ENCODE peak calls at places on chromosomes 1 and 21, in nine cellular contexts. R is lung; Y is brain microvascular endothelial cell; I is aorta; A is effector memory CD4-positive, alpha-beta T cell; V is epithelial cell of prostate; Q is cardiac muscle cell; O is CD8-positive, alpha-beta memory T cell; G is OCI-LY7. Z is an unnamed sample.

GRCh38 chr1:226632922-226633351 is 84.4 kb downstream of the STUM start:
- DNase-seq in Y (no peak), I (peak), G (peak), O (no peak), V (no peak), A (no peak), R (no peak), Q (no peak), Z (peak)

GRCh38 chr1:169109561-169110134 is 3.2 kb downstream of the ATP1B1 start:
- DNase-seq in R (peak), G (peak), Y (peak), O (no peak), Q (peak), I (no peak), V (no peak), A (no peak), Z (peak)

GRCh38 chr21:29647353-29647781 is 292.4 kb downstream of the GRIK1 start:
- DNase-seq in G (no peak), V (no peak), Q (peak), I (no peak), R (no peak), A (no peak), Y (peak), O (no peak), Z (no peak)

GRCh38 chr1:41790351-41790750 is 128.4 kb downstream of the HIVEP3 start:
- DNase-seq in G (no peak), Y (no peak), O (no peak), R (no peak), Q (no peak), A (no peak), I (no peak), V (no peak), Z (no peak)

GRCh38 chr1:145918144-145918991 is at the start of gene PEX11B:
- DNase-seq in I (peak), Q (peak), O (peak), R (peak), A (peak), V (peak), G (peak), Y (peak), Z (peak)

GRCh38 chr1:234720709-234721436 is 110.9 kb upstream of the IRF2BP2 start:
- DNase-seq in V (no peak), R (no peak), G (no peak), Q (no peak), Y (no peak), I (no peak), A (no peak), O (no peak), Z (peak)

GRCh38 chr1:56728964-56729363 is 83.8 kb downstream of the PRKAA2 start:
- DNase-seq in Y (no peak), O (no peak), V (no peak), R (no peak), I (no peak), A (no peak), Q (no peak), G (no peak), Z (no peak)

GRCh38 chr1:10960954-10961833 is 51.3 kb upstream of the TARDBP start:
- DNase-seq in O (peak), I (peak), Q (peak), R (peak), A (peak), V (no peak), Y (peak), G (peak), Z (peak)

GRCh38 chr1:174433451-174433850 is 14.3 kb upstream of the GPR52 start:
- DNase-seq in Q (peak), I (no peak), Y (peak), R (no peak), A (no peak), V (peak), G (no peak), O (no peak), Z (no peak)

GRCh38 chr1:234825498-234826176 is 215.7 kb upstream of the IRF2BP2 start:
- DNase-seq in R (no peak), O (no peak), G (no peak), V (no peak), Y (no peak), I (no peak), Q (no peak), A (no peak), Z (no peak)

GRCh38 chr1:53592521-53592982 is 133.4 kb downstream of the DMRTB1 start:
- DNase-seq in Y (peak), O (no peak), Q (peak), G (peak), I (peak), A (no peak), V (peak), R (peak), Z (no peak)

GRCh38 chr21:35394634-35395369 is 345.7 kb upstream of the RUNX1 start:
- DNase-seq in R (no peak), I (no peak), G (no peak), Q (no peak), V (no peak), O (no peak), Y (no peak), A (no peak), Z (no peak)

GRCh38 chr1:67726224-67726623 is 41.2 kb downstream of the GADD45A start:
- DNase-seq in I (no peak), A (no peak), Q (no peak), G (no peak), Y (peak), R (no peak), V (no peak), O (no peak), Z (no peak)

GRCh38 chr1:8202182-8202905 is 115.6 kb upstream of the SLC45A1 start:
- DNase-seq in G (no peak), A (no peak), V (peak), Y (peak), R (no peak), Q (peak), I (peak), O (no peak), Z (peak)

GRCh38 chr1:182413486-182413885 is 13.0 kb upstream of the TEDDM1 start:
- DNase-seq in I (no peak), A (no peak), Q (no peak), O (no peak), V (no peak), R (no peak), Y (no peak), G (no peak), Z (no peak)

GRCh38 chr1:153553691-153554608 is 4.9 kb upstream of the S100A3 start:
- DNase-seq in V (no peak), I (no peak), R (no peak), G (no peak), Q (no peak), O (no peak), A (no peak), Y (no peak), Z (no peak)

GRCh38 chr21:41703857-41704501 is 62.9 kb downstream of the RIPK4 start:
- DNase-seq in A (no peak), V (peak), Y (no peak), R (no peak), I (no peak), G (no peak), Q (no peak), O (no peak), Z (no peak)

GRCh38 chr1:246788895-246789338 is 64.7 kb downstream of the SCCPDH start:
- DNase-seq in O (no peak), R (no peak), Q (peak), Y (no peak), G (no peak), A (no peak), I (no peak), V (no peak), Z (no peak)

GRCh38 chr1:113226118-113226517 is 153.1 kb downstream of the LRIG2 start:
- DNase-seq in Q (peak), O (no peak), A (no peak), V (no peak), R (no peak), G (no peak), I (no peak), Y (no peak), Z (no peak)

GRCh38 chr1:24386241-24386640 is 27.3 kb downstream of the STPG1 start:
- DNase-seq in Y (no peak), G (no peak), A (no peak), O (no peak), I (no peak), V (no peak), Q (peak), R (peak), Z (no peak)

GRCh38 chr1:19113362-19114092 is 96.5 kb downstream of the UBR4 start:
- DNase-seq in O (peak), V (no peak), R (no peak), I (no peak), Y (peak), Q (peak), G (peak), A (no peak), Z (no peak)

GRCh38 chr21:35565204-35565611 is 495.1 kb downstream of the SETD4 start:
- DNase-seq in R (peak), G (no peak), O (no peak), V (peak), I (peak), Q (peak), Y (peak), A (no peak), Z (no peak)

GRCh38 chr1:218945050-218945449 is 228.6 kb upstream of the LYPLAL1 start:
- DNase-seq in G (no peak), I (no peak), O (no peak), V (peak), R (no peak), A (no peak), Y (peak), Q (peak), Z (no peak)

GRCh38 chr1:106608836-106609235 is 447.6 kb upstream of the PRMT6 start:
- DNase-seq in A (no peak), R (no peak), V (no peak), G (no peak), Q (no peak), Y (no peak), O (no peak), I (no peak), Z (no peak)

GRCh38 chr21:16579538-16579937 is 849.8 kb downstream of the USP25 start:
- DNase-seq in R (no peak), Q (peak), V (no peak), O (no peak), I (no peak), G (no peak), Y (no peak), A (no peak), Z (no peak)

GRCh38 chr1:34378968-34379729 is 202.4 kb downstream of the C1orf94 start:
- DNase-seq in O (no peak), A (no peak), G (no peak), Y (no peak), Q (peak), R (no peak), V (no peak), I (no peak), Z (peak)

GRCh38 chr1:22550021-22550420 is 13.3 kb upstream of the EPHA8 start:
- DNase-seq in V (no peak), O (no peak), Y (no peak), R (no peak), G (no peak), Q (no peak), A (no peak), I (no peak), Z (no peak)

GRCh38 chr1:232059726-232060360 is 433.3 kb downstream of the DISC1 start:
- DNase-seq in V (no peak), A (no peak), G (no peak), Y (no peak), O (no peak), Q (no peak), I (no peak), R (no peak), Z (no peak)

GRCh38 chr1:35855016-35855700 is 27.9 kb upstream of the AGO1 start:
- DNase-seq in G (peak), Q (no peak), O (no peak), R (no peak), V (no peak), Y (no peak), I (no peak), A (no peak), Z (no peak)

GRCh38 chr1:173758110-173758509 is 43.3 kb downstream of the KLHL20 start:
- DNase-seq in I (no peak), Y (no peak), V (no peak), Q (no peak), R (no peak), A (no peak), O (no peak), G (no peak), Z (no peak)

GRCh38 chr1:210123383-210123782 is 109.2 kb upstream of the SERTAD4 start:
- DNase-seq in G (no peak), R (no peak), A (no peak), I (no peak), O (no peak), V (no peak), Q (no peak), Y (no peak), Z (no peak)

GRCh38 chr1:118918230-118918939 is 69.8 kb downstream of the TBX15 start:
- DNase-seq in O (no peak), V (no peak), A (no peak), R (no peak), I (no peak), Q (no peak), Y (no peak), G (peak), Z (no peak)

GRCh38 chr1:244782056-244782455 is 53.4 kb upstream of the COX20 start:
- DNase-seq in V (no peak), I (peak), R (no peak), Y (no peak), G (no peak), Q (no peak), A (no peak), O (no peak), Z (no peak)

GRCh38 chr1:207935166-207935583 is 24.2 kb upstream of the CD34 start:
- DNase-seq in O (no peak), I (no peak), Q (no peak), G (peak), R (no peak), V (no peak), A (no peak), Y (no peak), Z (no peak)

GRCh38 chr21:15549671-15550070 is 180.1 kb upstream of the USP25 start:
- DNase-seq in Q (peak), V (no peak), A (no peak), I (no peak), G (no peak), R (no peak), O (no peak), Y (peak), Z (no peak)

GRCh38 chr21:40563845-40564717 is 282.9 kb downstream of the DSCAM start:
- DNase-seq in I (no peak), O (no peak), A (no peak), R (no peak), G (no peak), V (no peak), Y (no peak), Q (no peak), Z (no peak)

GRCh38 chr1:235050911-235051360 is 77.7 kb downstream of the TOMM20 start:
- DNase-seq in O (no peak), Q (peak), R (no peak), V (no peak), I (peak), A (no peak), Y (peak), G (no peak), Z (peak)

GRCh38 chr21:25626752-25627151 is 12.3 kb upstream of the JAM2 start:
- DNase-seq in V (peak), Y (no peak), Q (peak), R (no peak), O (no peak), A (no peak), I (no peak), G (no peak), Z (no peak)

GRCh38 chr1:180278193-180278556 is 48.1 kb downstream of the LHX4 start:
- DNase-seq in I (no peak), Y (no peak), V (no peak), Q (no peak), O (no peak), A (no peak), G (no peak), R (peak), Z (no peak)

GRCh38 chr1:1623181-1623630 is 7.9 kb downstream of the MIB2 start:
- DNase-seq in G (no peak), I (peak), Y (no peak), Q (no peak), R (no peak), V (no peak), A (no peak), O (no peak), Z (no peak)
- H3K27ac ChIP-seq in G (no peak), I (no peak), Y (no peak), Q (no peak), R (no peak), V (no peak), A (no peak), O (no peak), Z (no peak)

GRCh38 chr1:30822966-30823581 is 65.5 kb upstream of the LAPTM5 start:
- DNase-seq in A (no peak), Y (no peak), V (peak), I (no peak), O (no peak), G (no peak), R (no peak), Q (peak), Z (no peak)

GRCh38 chr1:30823969-30824735 is 66.6 kb upstream of the LAPTM5 start:
- DNase-seq in A (peak), R (peak), G (peak), V (peak), Y (peak), Q (peak), O (no peak), I (peak), Z (peak)

GRCh38 chr1:30822006-30822405 is 64.4 kb upstream of the LAPTM5 start:
- DNase-seq in Y (no peak), V (no peak), A (no peak), I (no peak), G (no peak), O (no peak), Q (no peak), R (no peak), Z (no peak)

GRCh38 chr1:30823627-30823968 is 66.0 kb upstream of the LAPTM5 start:
- DNase-seq in I (no peak), A (no peak), R (no peak), G (no peak), O (no peak), Q (no peak), V (no peak), Y (no peak), Z (no peak)

GRCh38 chr1:30824736-30825429 is 67.3 kb upstream of the LAPTM5 start:
- DNase-seq in R (no peak), G (no peak), O (no peak), Q (no peak), I (no peak), A (no peak), Y (no peak), V (no peak), Z (no peak)
- H3K27ac ChIP-seq in R (no peak), G (no peak), O (no peak), Q (no peak), I (peak), A (no peak), Y (no peak), V (no peak), Z (peak)

GRCh38 chr1:33273961-33274371 is 17.7 kb downstream of the ZNF362 start:
- DNase-seq in I (peak), O (no peak), Y (no peak), G (no peak), R (no peak), V (no peak), Q (no peak), A (no peak), Z (no peak)

GRCh38 chr1:33271666-33272505 is 15.6 kb downstream of the ZNF362 start:
- DNase-seq in O (no peak), G (no peak), Y (no peak), R (no peak), V (no peak), Q (no peak), A (no peak), I (peak), Z (no peak)

GRCh38 chr1:33272930-33273329 is 16.6 kb downstream of the ZNF362 start:
- DNase-seq in A (no peak), G (no peak), Q (no peak), V (no peak), R (no peak), I (peak), O (no peak), Y (no peak), Z (peak)

GRCh38 chr1:33273402-33273801 is 17.1 kb downstream of the ZNF362 start:
- DNase-seq in G (no peak), I (peak), Q (no peak), A (no peak), V (no peak), Y (no peak), R (no peak), O (no peak), Z (peak)

GRCh38 chr1:33272509-33272908 is 16.2 kb downstream of the ZNF362 start:
- DNase-seq in G (no peak), Q (no peak), O (no peak), V (no peak), R (no peak), Y (no peak), A (no peak), I (peak), Z (no peak)
- H3K27ac ChIP-seq in G (no peak), Q (no peak), O (no peak), V (no peak), R (no peak), Y (no peak), A (no peak), I (no peak), Z (peak)

DNA sequence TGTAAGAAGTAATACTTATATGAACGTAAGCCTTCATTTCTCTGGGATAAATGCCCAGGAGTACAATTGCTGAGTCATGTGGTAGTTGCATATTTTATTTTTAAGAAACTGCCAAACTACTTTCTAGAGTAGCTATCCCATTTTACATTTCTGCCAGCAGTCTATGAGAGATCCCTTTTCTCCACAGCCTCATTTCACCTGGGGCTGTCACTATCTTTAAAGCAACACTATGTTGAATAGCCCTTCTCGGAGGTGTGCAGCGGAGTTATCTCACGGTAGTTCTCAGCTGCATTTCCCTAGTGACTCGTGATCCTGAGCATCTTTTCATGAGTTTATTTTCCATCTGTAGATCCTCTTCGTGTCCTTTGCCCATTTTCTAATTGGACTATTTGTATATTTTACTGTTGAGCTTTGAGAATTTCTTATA is 93.4 kb downstream of the ADARB1 start:
- DNase-seq in Y (no peak), G (no peak), I (no peak), A (no peak), R (no peak), V (no peak), Q (peak), O (no peak), Z (no peak)
- H3K27ac ChIP-seq in Y (peak), G (no peak), I (peak), A (no peak), R (no peak), V (no peak), Q (no peak), O (no peak), Z (peak)

GRCh38 chr1:62800274-62800673 is 16.3 kb downstream of the ATG4C start:
- DNase-seq in R (no peak), G (peak), Y (no peak), Q (no peak), V (no peak), I (no peak), O (no peak), A (no peak), Z (no peak)

GRCh38 chr1:62800825-62801306 is 16.9 kb downstream of the ATG4C start:
- DNase-seq in A (no peak), O (no peak), Y (no peak), G (peak), I (no peak), Q (no peak), R (no peak), V (no peak), Z (no peak)

GRCh38 chr1:62796151-62796680 is 12.3 kb downstream of the ATG4C start:
- DNase-seq in V (no peak), Q (no peak), G (no peak), I (no peak), Y (no peak), R (no peak), A (no peak), O (no peak), Z (no peak)

GRCh38 chr1:62794047-62794446 is 10.1 kb downstream of the ATG4C start:
- DNase-seq in G (peak), V (no peak), O (no peak), A (no peak), I (no peak), Y (no peak), Q (no peak), R (no peak), Z (no peak)

DNA sequence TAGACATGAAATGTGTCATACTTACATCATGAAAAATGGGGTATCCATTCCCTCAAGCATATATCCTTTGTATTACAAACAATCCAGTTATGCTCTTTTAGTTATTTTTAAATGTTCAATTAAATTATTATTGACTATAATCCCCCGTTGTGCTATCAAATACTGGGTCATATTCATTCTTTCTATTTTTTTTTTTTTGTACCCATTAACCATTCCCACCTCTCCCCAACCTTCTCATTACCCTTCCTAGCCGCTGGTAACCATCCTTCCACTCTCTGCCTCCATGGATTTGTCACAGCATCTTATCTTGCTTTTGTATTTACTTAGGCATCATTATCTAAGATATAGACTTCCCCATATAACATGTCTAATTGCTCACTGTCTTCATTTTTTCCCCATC is 15.8 kb downstream of the ATG4C start:
- DNase-seq in G (no peak), A (no peak), Y (no peak), O (no peak), Q (no peak), R (no peak), I (no peak), V (no peak), Z (no peak)
- H3K27ac ChIP-seq in G (no peak), A (no peak), Y (no peak), O (no peak), Q (no peak), R (no peak), I (no peak), V (no peak), Z (no peak)

DNA sequence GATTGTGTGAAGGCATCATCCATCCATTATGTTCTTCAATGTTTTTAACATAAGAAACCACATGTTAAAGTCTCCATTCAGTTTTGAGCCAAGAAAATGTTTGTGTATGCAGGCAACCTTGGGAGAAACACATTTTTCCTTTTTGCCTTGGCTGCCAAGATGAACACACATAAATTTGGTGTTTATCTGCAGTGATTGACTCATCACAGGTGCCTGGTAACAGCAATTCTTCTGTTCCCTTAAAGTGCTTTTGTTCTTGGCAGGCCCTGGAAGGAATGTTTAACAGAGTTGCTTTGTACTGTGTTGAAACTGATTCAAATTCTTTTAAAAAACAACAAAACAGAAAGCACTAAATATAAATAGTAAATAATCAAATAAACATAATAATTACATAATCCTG is 710.0 kb upstream of the ADGRL4 start:
- DNase-seq in R (no peak), O (no peak), G (no peak), V (peak), A (no peak), Y (peak), Q (peak), I (no peak), Z (no peak)
- H3K27ac ChIP-seq in R (no peak), O (no peak), G (no peak), V (no peak), A (no peak), Y (no peak), Q (no peak), I (no peak), Z (no peak)

Z was measured in coronary artery.